ENCODE peak calls at places on chromosomes 12 and 14, in seven cellular contexts. K, H, Y, U, F, T and Z are unnamed samples.

GRCh38 chr12:56840922-56841321 is 77.8 kb downstream of the HSD17B6 start:
- DNase-seq in K (no peak), H (no peak), Y (no peak), U (no peak), F (no peak), T (peak), Z (no peak)

GRCh38 chr12:63010698-63011097 is 75.7 kb upstream of the PPM1H start:
- DNase-seq in K (no peak), H (no peak), Y (no peak), U (no peak), F (no peak), T (no peak), Z (no peak)

GRCh38 chr14:76784881-76785280 is 23.6 kb downstream of the VASH1 start:
- DNase-seq in K (peak), H (peak), Y (peak), U (peak), F (peak), T (peak), Z (peak)

GRCh38 chr14:93975791-93976476 is 436 bp downstream of the ASB2 start:
- DNase-seq in K (no peak), H (no peak), Y (no peak), U (no peak), F (no peak), T (no peak), Z (no peak)

GRCh38 chr12:27822076-27822712 is 42.2 kb upstream of the MANSC4 start:
- DNase-seq in K (no peak), H (no peak), Y (peak), U (peak), F (peak), T (peak), Z (peak)

GRCh38 chr12:53722450-53723041 is 4.7 kb downstream of the CALCOCO1 start:
- DNase-seq in K (no peak), H (no peak), Y (no peak), U (no peak), F (no peak), T (no peak), Z (no peak)

GRCh38 chr12:20367731-20368652 is at the start of gene PDE3A:
- DNase-seq in K (peak), H (peak), Y (peak), U (peak), F (no peak), T (peak), Z (peak)

GRCh38 chr14:100487304-100487703 is 99.9 kb downstream of the BEGAIN start:
- DNase-seq in K (no peak), H (no peak), Y (no peak), U (no peak), F (no peak), T (no peak), Z (no peak)

GRCh38 chr14:51552275-51552674 is 99.4 kb upstream of the FRMD6 start:
- DNase-seq in K (no peak), H (no peak), Y (no peak), U (no peak), F (no peak), T (no peak), Z (no peak)

GRCh38 chr12:93778306-93778705 is 101.1 kb downstream of the CRADD start:
- DNase-seq in K (peak), H (no peak), Y (no peak), U (no peak), F (no peak), T (peak), Z (peak)

GRCh38 chr12:26319511-26319910 is 124.1 kb downstream of the SSPN start:
- DNase-seq in K (peak), H (no peak), Y (peak), U (no peak), F (peak), T (peak), Z (peak)

GRCh38 chr14:103534576-103535061 is 5.6 kb downstream of the TRMT61A start:
- DNase-seq in K (no peak), H (no peak), Y (no peak), U (no peak), F (no peak), T (no peak), Z (no peak)

GRCh38 chr12:3493225-3494049 is 2.4 kb downstream of the PRMT8 start:
- DNase-seq in K (no peak), H (no peak), Y (no peak), U (no peak), F (no peak), T (no peak), Z (no peak)

GRCh38 chr12:51820721-51821422 is 27.6 kb downstream of the FIGNL2 start:
- DNase-seq in K (no peak), H (peak), Y (no peak), U (no peak), F (no peak), T (peak), Z (peak)

GRCh38 chr14:91395998-91396660 is 21.5 kb downstream of the CCDC88C start:
- DNase-seq in K (no peak), H (no peak), Y (no peak), U (no peak), F (no peak), T (no peak), Z (no peak)

GRCh38 chr14:91396959-91397815 is 20.4 kb downstream of the CCDC88C start:
- DNase-seq in K (no peak), H (no peak), Y (no peak), U (no peak), F (no peak), T (no peak), Z (no peak)

GRCh38 chr14:91394105-91395081 is 23.2 kb downstream of the CCDC88C start:
- DNase-seq in K (no peak), H (no peak), Y (no peak), U (no peak), F (no peak), T (no peak), Z (no peak)

GRCh38 chr14:91392623-91393303 is 24.9 kb downstream of the CCDC88C start:
- DNase-seq in K (no peak), H (no peak), Y (no peak), U (no peak), F (no peak), T (no peak), Z (no peak)

GRCh38 chr14:91395466-91395865 is 22.2 kb downstream of the CCDC88C start:
- DNase-seq in K (no peak), H (no peak), Y (no peak), U (no peak), F (no peak), T (no peak), Z (no peak)
- H3K4me3 ChIP-seq in K (no peak), H (no peak), Y (no peak), U (no peak), F (no peak), T (no peak), Z (no peak)

GRCh38 chr14:37464192-37464858 is 130.7 kb downstream of the FOXA1 start:
- DNase-seq in K (no peak), H (no peak), Y (no peak), U (no peak), F (no peak), T (no peak), Z (no peak)
- TF ChIP-seq CTCF in K (no peak), H (no peak), Y (no peak), U (no peak), F (no peak), T (no peak), Z (no peak)

GRCh38 chr12:120260607-120261006 is 4.9 kb downstream of the PXN start:
- DNase-seq in K (no peak), H (no peak), Y (no peak), U (no peak), F (no peak), T (no peak), Z (no peak)

GRCh38 chr12:120262852-120263724 is 2.4 kb downstream of the PXN start:
- DNase-seq in K (no peak), H (peak), Y (no peak), U (no peak), F (no peak), T (no peak), Z (peak)

GRCh38 chr12:120264086-120264485 is 1.4 kb downstream of the PXN start:
- DNase-seq in K (no peak), H (no peak), Y (no peak), U (no peak), F (no peak), T (no peak), Z (no peak)

GRCh38 chr12:120263725-120264040 is 1.8 kb downstream of the PXN start:
- DNase-seq in K (no peak), H (no peak), Y (no peak), U (no peak), F (no peak), T (no peak), Z (no peak)

DNA sequence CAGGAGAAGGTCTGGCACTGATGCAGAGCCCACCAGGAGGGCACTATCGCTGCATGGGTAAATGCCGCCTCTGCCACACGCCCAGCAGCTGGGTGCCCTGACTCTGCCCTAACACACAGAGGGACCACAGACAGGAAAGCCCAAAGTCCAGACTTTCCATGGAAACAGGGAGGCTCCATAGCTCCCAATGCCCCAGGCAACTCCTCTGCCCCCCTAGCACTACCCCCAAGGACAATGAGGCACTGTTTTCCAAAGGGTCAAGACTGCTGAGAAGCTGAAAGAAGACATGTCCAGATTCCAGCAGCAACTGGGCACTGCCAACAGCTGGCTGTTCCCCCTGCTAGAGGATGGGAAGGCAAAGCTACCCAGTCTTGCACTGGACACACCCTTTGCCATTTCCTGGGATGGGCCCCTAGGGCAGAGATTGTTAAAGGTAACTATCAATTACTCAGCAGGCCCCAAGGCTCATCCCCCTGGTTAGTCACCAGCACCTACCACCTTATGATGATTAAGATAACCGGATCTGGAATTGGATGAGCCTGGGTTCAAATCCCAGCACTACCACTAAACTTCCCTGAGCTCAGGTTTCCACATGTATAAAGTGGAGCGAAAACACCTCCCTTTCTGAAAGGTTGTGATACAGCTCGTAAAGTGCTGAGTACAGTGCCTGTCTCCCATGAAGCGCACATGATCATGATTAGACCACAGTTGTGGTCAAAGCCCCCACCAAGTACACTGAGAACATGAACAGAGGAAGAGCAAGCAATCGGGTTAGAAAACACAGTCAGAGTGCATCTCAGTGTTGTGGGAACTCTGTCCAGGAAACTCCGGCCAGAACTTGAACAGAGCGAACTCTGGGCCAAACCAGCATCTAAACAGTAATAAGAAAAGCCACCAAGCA is 3.3 kb downstream of the PXN start:
- DNase-seq in K (no peak), H (no peak), Y (peak), U (peak), F (peak), T (no peak), Z (no peak)
- H3K4me3 ChIP-seq in K (peak), H (no peak), Y (peak), U (peak), F (peak), T (peak), Z (peak)

DNA sequence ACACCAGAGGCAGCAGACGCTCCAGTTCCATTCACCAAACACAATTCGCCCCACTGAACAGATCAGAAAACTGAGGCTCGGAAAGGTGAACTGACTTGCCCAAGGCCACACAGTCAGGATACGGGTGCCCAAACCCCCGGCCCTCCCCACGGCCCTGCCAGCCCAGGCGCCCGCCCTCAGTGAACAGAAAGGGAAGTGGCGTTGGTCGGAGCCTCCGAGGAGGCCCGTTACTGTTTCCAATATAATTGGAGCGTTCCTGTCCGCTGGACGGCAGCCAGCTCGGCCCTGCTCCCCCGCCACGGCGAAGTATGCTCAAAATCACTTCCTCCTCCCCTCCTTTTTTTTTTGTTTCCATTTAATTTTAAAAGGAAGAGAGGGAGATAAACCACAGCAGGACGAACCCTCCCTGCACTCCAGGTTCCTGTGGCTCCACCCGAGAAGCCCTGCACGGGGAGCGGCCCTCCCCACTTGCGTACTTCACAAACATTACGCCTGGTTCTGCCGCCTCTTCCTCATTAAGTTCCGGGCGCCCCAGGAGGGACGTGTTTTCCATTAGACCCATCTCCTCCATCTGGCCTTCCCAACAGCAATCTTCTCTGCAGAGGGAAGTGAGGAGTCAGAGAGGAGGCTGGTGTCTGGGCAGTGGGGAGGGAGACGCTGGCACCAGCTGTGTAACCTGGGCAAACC is 61.1 kb downstream of the NCOR2 start:
- DNase-seq in K (peak), H (no peak), Y (no peak), U (no peak), F (no peak), T (peak), Z (peak)
- TF ChIP-seq CTCF in K (no peak), H (no peak), Y (no peak), U (no peak), F (no peak), T (no peak), Z (peak)

GRCh38 chr14:39857656-39858055 is 425.4 kb upstream of the FBXO33 start:
- DNase-seq in K (no peak), H (no peak), Y (no peak), U (no peak), F (no peak), T (no peak), Z (no peak)

GRCh38 chr14:39860837-39861236 is 428.6 kb upstream of the FBXO33 start:
- DNase-seq in K (no peak), H (no peak), Y (no peak), U (no peak), F (no peak), T (no peak), Z (no peak)

GRCh38 chr14:39859314-39859713 is 427.1 kb upstream of the FBXO33 start:
- DNase-seq in K (no peak), H (no peak), Y (no peak), U (no peak), F (no peak), T (no peak), Z (no peak)
- H3K4me3 ChIP-seq in K (no peak), H (no peak), Y (no peak), U (no peak), F (no peak), T (no peak), Z (no peak)

DNA sequence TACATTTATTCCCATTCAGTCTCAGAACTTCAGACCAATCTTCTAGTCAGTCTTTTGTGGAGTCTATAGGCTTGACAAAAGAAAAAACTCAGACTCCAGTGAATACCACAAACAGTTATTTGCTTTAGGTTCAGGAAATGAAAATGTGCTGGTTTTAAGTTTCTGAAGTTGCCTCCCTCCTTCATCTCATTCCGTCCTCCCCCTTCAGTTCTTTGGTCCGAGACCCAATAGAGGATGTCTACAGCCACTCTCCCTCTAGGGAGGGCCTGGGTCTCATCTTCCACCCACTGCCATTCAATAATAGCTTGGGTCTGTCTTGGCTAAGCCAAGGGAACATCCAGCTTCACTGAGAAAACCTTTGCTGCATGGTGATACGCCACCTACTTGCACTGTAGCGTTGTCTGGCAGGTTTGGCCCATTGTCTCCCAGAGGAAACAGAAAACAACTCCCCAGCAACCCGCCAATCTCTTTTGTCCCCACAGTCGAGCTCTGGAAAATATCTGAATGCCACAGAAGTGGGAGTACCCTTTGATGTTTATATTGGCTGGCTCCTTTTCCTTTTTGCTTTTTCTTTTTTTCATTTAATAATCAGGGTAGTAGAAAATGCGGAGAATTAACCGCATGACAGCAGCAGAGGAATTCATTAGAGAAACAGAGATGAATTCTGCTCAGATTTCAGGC is 380.0 kb downstream of the RAD51B start:
- DNase-seq in K (no peak), H (no peak), Y (peak), U (no peak), F (no peak), T (peak), Z (peak)
- TF ChIP-seq CTCF in K (no peak), H (no peak), Y (no peak), U (no peak), F (no peak), T (peak), Z (peak)

DNA sequence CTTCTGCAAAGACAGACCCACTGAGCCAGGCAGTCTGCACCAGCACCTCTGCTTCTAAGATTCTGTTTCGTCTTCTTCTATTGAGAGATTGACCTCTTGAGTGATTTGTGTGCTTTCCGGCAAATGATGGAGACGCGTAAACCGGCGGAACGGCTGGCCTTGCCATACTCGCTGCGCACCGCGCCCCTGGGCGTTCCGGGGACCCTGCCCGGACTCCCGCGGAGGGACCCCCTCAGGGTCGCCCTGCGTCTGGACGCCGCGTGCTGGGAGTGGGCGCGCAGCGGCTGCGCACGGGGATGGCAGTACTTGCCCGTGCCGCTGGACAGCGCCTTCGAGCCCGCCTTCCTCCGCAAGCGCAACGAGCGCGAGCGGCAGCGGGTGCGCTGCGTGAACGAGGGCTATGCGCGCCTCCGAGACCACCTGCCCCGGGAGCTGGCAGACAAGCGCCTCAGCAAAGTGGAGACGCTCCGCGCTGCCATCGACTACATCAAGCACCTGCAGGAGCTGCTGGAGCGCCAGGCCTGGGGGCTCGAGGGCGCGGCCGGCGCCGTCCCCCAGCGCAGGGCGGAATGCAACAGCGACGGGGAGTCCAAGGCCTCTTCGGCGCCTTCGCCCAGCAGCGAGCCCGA is 703 bp downstream of the ASCL4 start:
- DNase-seq in K (no peak), H (no peak), Y (no peak), U (no peak), F (peak), T (no peak), Z (no peak)
- H3K4me3 ChIP-seq in K (peak), H (no peak), Y (no peak), U (no peak), F (no peak), T (no peak), Z (no peak)

GRCh38 chr12:76713986-76714385 is 49.9 kb upstream of the ZDHHC17 start:
- DNase-seq in K (no peak), H (no peak), Y (no peak), U (no peak), F (no peak), T (no peak), Z (no peak)

GRCh38 chr12:76714415-76714814 is 49.5 kb upstream of the ZDHHC17 start:
- DNase-seq in K (no peak), H (no peak), Y (no peak), U (no peak), F (no peak), T (no peak), Z (no peak)

GRCh38 chr12:76711241-76711640 is 52.7 kb upstream of the ZDHHC17 start:
- DNase-seq in K (no peak), H (no peak), Y (no peak), U (no peak), F (no peak), T (no peak), Z (no peak)

GRCh38 chr12:76714861-76715260 is 49.1 kb upstream of the ZDHHC17 start:
- DNase-seq in K (no peak), H (no peak), Y (no peak), U (no peak), F (no peak), T (no peak), Z (no peak)

DNA sequence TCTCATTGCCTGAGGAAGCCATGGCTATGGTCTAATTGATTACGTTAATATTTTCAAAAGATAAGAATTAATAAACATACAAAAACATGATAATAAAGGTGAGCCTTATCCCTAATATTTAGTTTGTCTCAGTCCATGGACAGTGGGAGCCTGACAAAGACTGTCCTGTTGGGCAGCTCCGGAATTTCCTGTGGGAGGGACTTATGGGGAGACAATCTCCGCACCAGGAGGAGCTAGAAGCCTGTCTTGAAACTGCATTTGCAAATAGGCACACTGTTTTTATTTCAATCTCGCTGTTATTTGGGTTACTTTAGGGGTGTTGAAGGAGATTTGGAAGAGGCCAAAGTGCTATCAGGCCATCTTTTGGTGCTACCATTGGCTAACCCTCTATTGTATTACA is 50.8 kb upstream of the ZDHHC17 start:
- DNase-seq in K (no peak), H (no peak), Y (no peak), U (no peak), F (no peak), T (no peak), Z (peak)
- TF ChIP-seq CTCF in K (no peak), H (no peak), Y (no peak), U (no peak), F (no peak), T (no peak), Z (no peak)

GRCh38 chr12:80632835-80633234 is 74.6 kb upstream of the MYF6 start:
- DNase-seq in K (no peak), H (peak), Y (no peak), U (no peak), F (no peak), T (peak), Z (no peak)
- H3K4me3 ChIP-seq in K (no peak), H (no peak), Y (no peak), U (no peak), F (no peak), T (no peak), Z (no peak)

DNA sequence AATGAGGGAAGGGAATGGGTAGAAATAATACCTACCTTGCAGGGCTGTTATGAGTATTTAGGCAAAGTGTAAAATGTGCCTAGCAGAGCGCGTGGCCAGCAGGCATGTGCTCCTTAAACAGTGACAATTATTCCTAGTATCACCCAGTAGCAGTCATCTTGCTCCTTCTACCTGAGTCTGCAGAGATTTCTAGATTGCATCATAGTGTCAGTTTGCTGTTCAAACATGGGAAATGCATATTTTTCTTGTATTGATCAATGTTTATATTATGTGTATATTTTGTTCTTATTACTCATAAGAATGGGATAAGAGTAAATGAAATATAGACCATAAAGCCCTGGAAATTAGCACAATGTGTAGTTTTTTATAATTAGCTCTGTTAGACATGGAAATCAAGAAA is 37.3 kb upstream of the PLEKHG7 start:
- DNase-seq in K (no peak), H (no peak), Y (no peak), U (no peak), F (no peak), T (no peak), Z (no peak)
- TF ChIP-seq CTCF in K (no peak), H (no peak), Y (no peak), U (no peak), F (no peak), T (no peak), Z (no peak)